ENCODE peak calls at places on chromosomes 13 and 19, in seven cellular contexts. M is uterus, R is fibroblast of mammary gland, E is K562, S is gastrocnemius medialis, L is foreskin fibroblast, K is mucosa of descending colon. C is an unnamed sample.

GRCh38 chr13:109784590-109785140 is 1.7 kb downstream of the IRS2 start:
- DNase-seq in R (peak; percentile 59), S (peak; percentile 64), K (peak; percentile 83), L (peak; percentile 94), M (peak; percentile 62), E (no peak), C (no peak)

GRCh38 chr19:55117063-55117635 is 288 bp downstream of the PPP1R12C start:
- DNase-seq in R (no peak), L (peak; percentile 33), S (no peak), K (no peak), M (peak; percentile 42), E (no peak), C (no peak)

GRCh38 chr19:11265785-11266236 is 3.5 kb upstream of the DOCK6 start:
- DNase-seq in L (peak; percentile 81), S (no peak), R (peak; percentile 29), K (peak; percentile 97), M (no peak), E (peak; percentile 23), C (no peak)

GRCh38 chr13:28045861-28046260 is 54.5 kb downstream of the FLT3 start:
- DNase-seq in M (no peak), E (no peak), L (no peak), K (no peak), S (no peak), R (no peak), C (no peak)

GRCh38 chr13:59801107-59801880 is 362.4 kb downstream of the DIAPH3 start:
- DNase-seq in S (no peak), R (no peak), L (no peak), M (no peak), E (no peak), K (no peak), C (no peak)

GRCh38 chr19:10332158-10332964 is 968 bp downstream of the RAVER1 start:
- DNase-seq in M (no peak), S (no peak), K (peak; percentile 70), R (no peak), E (peak; percentile 24), L (no peak), C (no peak)

GRCh38 chr13:111423168-111423785 is 102.8 kb downstream of the TEX29 start:
- DNase-seq in M (no peak), R (no peak), E (no peak), L (no peak), K (no peak), S (no peak), C (peak; percentile 18)

GRCh38 chr19:49417090-49417489 is 6.2 kb downstream of the PTH2 start:
- DNase-seq in R (no peak), E (no peak), S (no peak), L (no peak), K (no peak), M (no peak), C (no peak)

GRCh38 chr19:31890230-31890629 is 455.2 kb upstream of the ZNF507 start:
- DNase-seq in E (peak; percentile 17), S (no peak), K (no peak), M (no peak), R (no peak), L (no peak), C (no peak)

GRCh38 chr19:12052571-12053169 is at the start of gene ZNF878:
- DNase-seq in R (peak; percentile 68), L (peak; percentile 92), K (peak; percentile 95), S (peak; percentile 72), E (peak; percentile 82), M (peak; percentile 88), C (peak; percentile 63)

GRCh38 chr13:54845351-54845965 is 1816.8 kb downstream of the OLFM4 start:
- DNase-seq in K (no peak), L (no peak), S (no peak), R (no peak), E (no peak), M (no peak), C (no peak)

GRCh38 chr19:48928164-48929005 is 5.1 kb upstream of the DHDH start:
- DNase-seq in R (peak; percentile 19), M (no peak), L (no peak), S (no peak), E (no peak), K (no peak), C (no peak)

GRCh38 chr13:108083056-108083455 is 132.3 kb downstream of the LIG4 start:
- DNase-seq in L (no peak), R (no peak), E (no peak), K (no peak), S (no peak), M (no peak), C (peak; percentile 69)

GRCh38 chr19:49855676-49856573 is 5.0 kb downstream of the PTOV1 start:
- DNase-seq in S (no peak), R (no peak), E (no peak), M (no peak), L (no peak), K (peak; percentile 5), C (no peak)

GRCh38 chr13:27470042-27470830 is 19.9 kb upstream of the MTIF3 start:
- DNase-seq in M (no peak), L (no peak), R (no peak), S (no peak), E (no peak), K (peak; percentile 33), C (no peak)

GRCh38 chr19:52735734-52736133 is 890 bp upstream of the ZNF611 start:
- DNase-seq in R (peak; percentile 74), E (no peak), K (peak; percentile 56), S (peak; percentile 52), M (peak; percentile 82), L (peak; percentile 19), C (no peak)

GRCh38 chr19:31214997-31215396 is 134.2 kb downstream of the TSHZ3 start:
- DNase-seq in R (peak; percentile 36), M (no peak), S (no peak), E (no peak), K (no peak), L (no peak), C (no peak)

GRCh38 chr19:54188224-54188871 is 1.0 kb downstream of the MBOAT7 start:
- DNase-seq in S (no peak), L (peak; percentile 65), E (peak; percentile 72), M (peak; percentile 43), R (peak; percentile 30), K (peak; percentile 65), C (no peak)

GRCh38 chr13:37495046-37495445 is 103.5 kb downstream of the POSTN start:
- DNase-seq in M (no peak), L (peak; percentile 61), K (no peak), S (no peak), E (no peak), R (peak; percentile 29), C (no peak)

GRCh38 chr13:59674616-59675015 is 489.1 kb downstream of the DIAPH3 start:
- DNase-seq in S (no peak), E (no peak), K (no peak), L (no peak), M (no peak), R (no peak), C (no peak)

GRCh38 chr13:113915012-113915763 is 51.3 kb upstream of the GAS6 start:
- DNase-seq in L (no peak), S (no peak), K (no peak), R (no peak), E (no peak), M (no peak), C (no peak)

GRCh38 chr19:4580021-4580901 is 20.8 kb upstream of the SEMA6B start:
- DNase-seq in M (no peak), S (no peak), L (no peak), K (no peak), R (no peak), E (peak; percentile 71), C (no peak)

GRCh38 chr19:4579389-4579788 is 19.9 kb upstream of the SEMA6B start:
- DNase-seq in L (no peak), R (no peak), K (no peak), S (no peak), M (no peak), E (no peak), C (no peak)

GRCh38 chr19:4582112-4582553 is 22.6 kb upstream of the SEMA6B start:
- DNase-seq in M (no peak), R (no peak), E (no peak), L (no peak), S (no peak), K (no peak), C (no peak)

GRCh38 chr19:4581381-4582111 is 22.1 kb upstream of the SEMA6B start:
- DNase-seq in E (peak; percentile 94), K (no peak), R (no peak), L (peak; percentile 49), M (no peak), S (no peak), C (no peak)

GRCh38 chr19:4580961-4581380 is 21.5 kb upstream of the SEMA6B start:
- DNase-seq in E (no peak), S (no peak), R (no peak), M (no peak), L (no peak), K (no peak), C (no peak)
- H3K4me3 ChIP-seq in E (peak overlapping the region; percentile 41), S (peak overlapping the region; percentile 39), R (no peak overlapping the region), M (peak overlapping the region; percentile 24), L (no peak overlapping the region), K (no peak overlapping the region), C (peak overlapping the region; percentile 45)

GRCh38 chr13:23159205-23159586 is 21.6 kb upstream of the SGCG start:
- DNase-seq in S (no peak), L (peak; percentile 67), M (no peak), E (peak; percentile 7), K (peak; percentile 26), R (peak; percentile 43), C (peak; percentile 4)
- TF ChIP-seq CTCF in S (no peak), L (peak; percentile 77), M (peak; percentile 23), E (peak; percentile 58), K (no peak), R (peak; percentile 72), C (peak; percentile 78)

DNA sequence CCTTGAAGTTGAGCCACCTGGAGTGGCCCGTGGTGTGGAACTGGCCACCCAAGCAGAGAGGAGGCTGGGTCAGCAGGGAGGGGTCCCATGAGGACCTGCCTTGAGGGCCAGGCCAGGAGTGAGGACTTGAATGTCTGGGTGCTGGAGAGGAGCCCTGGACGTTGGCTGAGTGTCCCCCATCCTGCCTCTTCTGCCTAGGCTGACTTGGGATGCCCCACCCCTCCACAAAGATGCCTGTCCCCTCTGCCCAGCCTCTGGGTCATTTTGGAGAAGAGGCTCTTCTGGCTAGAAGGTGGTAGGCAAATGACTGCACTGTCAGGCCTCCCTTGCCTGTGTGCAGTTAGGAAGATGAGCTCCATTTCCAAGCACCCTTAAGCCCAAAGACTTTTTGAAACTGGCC is 1.7 kb downstream of the SSBP4 start:
- DNase-seq in R (no peak), S (no peak), M (peak; percentile 34), L (no peak), E (no peak), K (no peak), C (no peak)
- H3K4me3 ChIP-seq in R (peak overlapping the region; percentile 66), S (no peak overlapping the region), M (peak overlapping the region; percentile 62), L (peak overlapping the region; percentile 84), E (peak overlapping the region; percentile 60), K (no peak overlapping the region), C (peak overlapping the region; percentile 59)

GRCh38 chr19:29259867-29260281 is 46.9 kb upstream of the UQCRFS1 start:
- DNase-seq in L (no peak), K (no peak), E (no peak), M (no peak), S (peak; percentile 52), R (no peak), C (no peak)

GRCh38 chr19:29260477-29261317 is 47.7 kb upstream of the UQCRFS1 start:
- DNase-seq in K (peak; percentile 14), E (peak; percentile 74), R (peak; percentile 36), L (peak; percentile 3), S (peak; percentile 35), M (no peak), C (no peak)

GRCh38 chr19:29262085-29262484 is 49.1 kb upstream of the UQCRFS1 start:
- DNase-seq in S (no peak), L (no peak), R (no peak), K (no peak), E (no peak), M (no peak), C (no peak)

GRCh38 chr19:29256516-29256915 is 43.6 kb upstream of the UQCRFS1 start:
- DNase-seq in L (no peak), S (no peak), M (no peak), R (no peak), K (no peak), E (no peak), C (no peak)

GRCh38 chr19:29259153-29259552 is 46.2 kb upstream of the UQCRFS1 start:
- DNase-seq in M (no peak), L (peak; percentile 3), E (peak; percentile 40), S (no peak), R (peak; percentile 12), K (no peak), C (no peak)
- TF ChIP-seq CTCF in M (no peak), L (no peak), E (peak; percentile 56), S (no peak), R (peak; percentile 29), K (no peak), C (peak; percentile 21)

C was measured in kidney epithelial cell.